ENCODE peak calls at places on chromosomes 12 and 14, in five cellular contexts. A, S, Y, G and B are unnamed samples.
A peak's percentile ranks its signal among the peaks of the same experiment; 100 is the strongest.

GRCh38 chr12:58491296-58491695 is 429.0 kb downstream of the LRIG3 start:
- DNase-seq in A (no peak), S (no peak), Y (no peak), G (no peak), B (no peak)

GRCh38 chr12:54338682-54339296 is 13.9 kb downstream of the COPZ1 start:
- DNase-seq in A (no peak), S (no peak), Y (no peak), G (no peak), B (no peak)

GRCh38 chr12:82486524-82487235 is 128.4 kb downstream of the METTL25 start:
- DNase-seq in A (no peak), S (no peak), Y (no peak), G (no peak), B (no peak)

GRCh38 chr12:77294016-77294415 is 228.6 kb upstream of the E2F7 start:
- DNase-seq in A (no peak), S (no peak), Y (no peak), G (no peak), B (no peak)

GRCh38 chr14:54836231-54836630 is 66.4 kb downstream of the GCH1 start:
- DNase-seq in A (no peak), S (no peak), Y (no peak), G (no peak), B (no peak)

GRCh38 chr14:68730367-68730766 is 62.5 kb downstream of the ZFP36L1 start:
- DNase-seq in A (no peak), S (no peak), Y (no peak), G (no peak), B (no peak)

GRCh38 chr12:122139266-122139665 is 34.8 kb downstream of the IL31 start:
- DNase-seq in A (no peak), S (no peak), Y (no peak), G (no peak), B (no peak)

GRCh38 chr12:15428632-15429031 is 106.3 kb downstream of the PTPRO start:
- DNase-seq in A (no peak), S (no peak), Y (no peak), G (no peak), B (peak; percentile 17)

GRCh38 chr14:63673882-63674497 is 32.3 kb upstream of the WDR89 start:
- DNase-seq in A (no peak), S (no peak), Y (no peak), G (no peak), B (no peak)

GRCh38 chr12:41514907-41515306 is 326.8 kb downstream of the PDZRN4 start:
- DNase-seq in A (no peak), S (no peak), Y (no peak), G (no peak), B (no peak)

GRCh38 chr12:124335426-124336183 is 40.7 kb downstream of the RFLNA start:
- DNase-seq in A (no peak), S (no peak), Y (no peak), G (no peak), B (no peak)
- TF ChIP-seq HDAC2 in A (no peak), S (no peak), Y (no peak), G (no peak), B (no peak)

GRCh38 chr14:91252901-91253794 is 8.6 kb upstream of the GPR68 start:
- DNase-seq in A (peak; percentile 28), S (no peak), Y (peak; percentile 73), G (no peak), B (no peak)
- TF ChIP-seq HDAC2 in A (no peak), S (no peak), Y (no peak), G (no peak), B (peak; percentile 5)

DNA sequence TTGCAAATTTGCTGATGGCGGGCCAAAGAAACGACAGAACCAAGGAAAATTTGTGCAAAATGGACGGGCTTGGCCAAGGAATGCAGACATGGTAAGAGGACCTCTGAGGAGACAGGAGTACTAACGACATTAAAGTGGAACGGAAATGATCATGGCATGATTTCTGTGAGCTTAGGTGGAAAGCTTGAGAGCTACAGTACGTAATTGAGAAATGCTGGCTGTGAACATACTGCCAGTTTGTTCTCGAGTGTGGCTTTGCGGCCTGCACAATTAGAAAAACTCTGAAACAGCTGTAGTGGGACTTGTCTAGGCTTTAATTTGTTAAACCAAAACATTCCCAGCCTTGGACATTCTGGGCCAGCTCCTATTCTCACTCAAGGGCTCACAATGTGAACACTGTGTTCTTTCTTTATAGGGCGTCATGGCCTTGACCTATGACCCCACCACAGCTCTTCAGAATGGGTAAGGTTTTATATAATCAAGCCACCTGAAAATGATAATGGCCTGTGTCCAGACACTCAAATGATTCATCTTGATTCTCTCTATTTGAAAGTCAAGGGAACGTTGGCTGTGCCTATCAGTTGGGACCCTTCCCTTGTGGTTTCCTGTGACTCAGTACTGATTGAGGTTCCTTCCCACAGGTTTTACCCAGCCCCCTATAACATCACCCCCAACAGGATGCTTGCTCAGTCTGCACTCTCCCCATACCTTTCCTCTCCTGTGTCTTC is 48.5 kb downstream of the BAZ2A start:
- DNase-seq in A (no peak), S (peak; percentile 54), Y (peak; percentile 60), G (peak; percentile 35), B (no peak)
- TF ChIP-seq HDAC2 in A (no peak), S (no peak), Y (no peak), G (no peak), B (no peak)

GRCh38 chr12:51836833-51837184 is 11.7 kb downstream of the FIGNL2 start:
- DNase-seq in A (no peak), S (no peak), Y (no peak), G (no peak), B (no peak)

GRCh38 chr12:51834411-51834810 is 14.1 kb downstream of the FIGNL2 start:
- DNase-seq in A (no peak), S (no peak), Y (no peak), G (no peak), B (no peak)

GRCh38 chr12:51837286-51837685 is 11.2 kb downstream of the FIGNL2 start:
- DNase-seq in A (no peak), S (no peak), Y (no peak), G (no peak), B (no peak)

GRCh38 chr12:51838036-51838435 is 10.5 kb downstream of the FIGNL2 start:
- DNase-seq in A (no peak), S (no peak), Y (no peak), G (no peak), B (no peak)

GRCh38 chr12:51836012-51836832 is 12.3 kb downstream of the FIGNL2 start:
- DNase-seq in A (no peak), S (no peak), Y (no peak), G (no peak), B (no peak)
- TF ChIP-seq HDAC2 in A (no peak), S (no peak), Y (no peak), G (no peak), B (no peak)